ENCODE peak calls at places on chromosomes 2 and 18, in ten cellular contexts. A is lung microvascular endothelial cell; S is foreskin fibroblast; D is stimulated activated CD8-positive, alpha-beta memory T cell treated with anti-CD3 and anti-CD28 coated beads, Interleukin-4, amount 100 ng/mL, for 1 hour; B is stimulated activated CD4-positive, alpha-beta T cell treated with anti-CD3 and anti-CD28 coated beads, Interleukin-1b, Interleukin-23, amount 100 ng/mL, for 24 hours; C is LHCN-M2; Q is AG04450; T is NCI-H1105; F is heart left ventricle; P is NCI-H524 treated with DMSO at 0.1 percent for 48 hours. I is an unnamed sample.

GRCh38 chr2:200477667-200478121 is 32.2 kb downstream of the KCTD18 start:
- DNase-seq in A (no peak), S (no peak), D (no peak), B (no peak), C (no peak), Q (no peak), T (no peak), F (peak; percentile 81), P (no peak), I (peak; percentile 53)

GRCh38 chr2:201471732-201472395 is 20.3 kb downstream of the STRADB start:
- DNase-seq in A (no peak), S (peak; percentile 78), D (no peak), B (no peak), C (peak; percentile 47), Q (no peak), T (no peak), F (no peak), P (no peak), I (no peak)

GRCh38 chr18:62331581-62332436 is 6.7 kb downstream of the TNFRSF11A start:
- DNase-seq in A (peak; percentile 99), S (no peak), D (no peak), B (no peak), C (peak; percentile 32), Q (peak; percentile 51), T (no peak), F (peak; percentile 31), P (no peak), I (peak; percentile 65)

GRCh38 chr2:105325389-105325963 is 4.1 kb downstream of the TGFBRAP1 start:
- DNase-seq in A (peak; percentile 94), S (peak; percentile 60), D (no peak), B (no peak), C (peak; percentile 94), Q (no peak), T (no peak), F (no peak), P (no peak), I (no peak)

GRCh38 chr2:195769975-195770374 is 112.9 kb downstream of the SLC39A10 start:
- DNase-seq in A (no peak), S (peak; percentile 12), D (no peak), B (no peak), C (no peak), Q (no peak), T (no peak), F (no peak), P (no peak), I (no peak)

GRCh38 chr2:128557841-128558241 is 239.2 kb upstream of the HS6ST1 start:
- DNase-seq in A (no peak), S (peak; percentile 62), D (no peak), B (no peak), C (no peak), Q (no peak), T (no peak), F (no peak), P (peak; percentile 47), I (no peak)

GRCh38 chr18:55351220-55351619 is 236.8 kb downstream of the TCF4 start:
- DNase-seq in A (no peak), S (no peak), D (no peak), B (no peak), C (no peak), Q (no peak), T (no peak), F (no peak), P (no peak), I (no peak)

GRCh38 chr2:221518201-221518936 is 53.7 kb downstream of the EPHA4 start:
- DNase-seq in A (no peak), S (no peak), D (no peak), B (no peak), C (peak; percentile 65), Q (peak; percentile 59), T (no peak), F (no peak), P (no peak), I (peak; percentile 11)

GRCh38 chr18:58213931-58214431 is 170.0 kb downstream of the NEDD4L start:
- DNase-seq in A (no peak), S (no peak), D (no peak), B (no peak), C (peak; percentile 79), Q (no peak), T (no peak), F (no peak), P (no peak), I (no peak)